ENCODE peak calls at places on chromosomes 4 and X, in five cellular contexts. One of them, this sample, is unnamed.
A peak's percentile ranks its signal among the peaks of the same experiment; 100 is the strongest.

GRCh38 chr4:104732766-104733165 is 238.1 kb upstream of the CXXC4 start:
- DNase-seq in HFF-Myc: no peak
- DNase-seq in BE2C: no peak
- DNase-seq in osteoblast: no peak
- DNase-seq in IMR-90: no peak
- DNase-seq in this sample: no peak

GRCh38 chr4:122099896-122100295 is 52.2 kb upstream of the BLTP1 start:
- DNase-seq in HFF-Myc: peak; percentile 61
- DNase-seq in BE2C: no peak
- DNase-seq in osteoblast: no peak
- DNase-seq in IMR-90: peak; percentile 89
- DNase-seq in this sample: peak; percentile 7

GRCh38 chr4:112253382-112254000 is 21.9 kb downstream of the AP1AR start:
- DNase-seq in HFF-Myc: no peak
- DNase-seq in BE2C: no peak
- DNase-seq in osteoblast: no peak
- DNase-seq in IMR-90: no peak
- DNase-seq in this sample: no peak

GRCh38 chrX:45850775-45851433 is 650.2 kb upstream of the DIPK2B start:
- DNase-seq in HFF-Myc: no peak
- DNase-seq in BE2C: no peak
- DNase-seq in osteoblast: no peak
- DNase-seq in IMR-90: peak; percentile 28
- DNase-seq in this sample: peak; percentile 27

GRCh38 chrX:65723706-65724105 is 56.3 kb downstream of the MSN start:
- DNase-seq in HFF-Myc: no peak
- DNase-seq in BE2C: no peak
- DNase-seq in osteoblast: no peak
- DNase-seq in IMR-90: peak; percentile 40
- DNase-seq in this sample: peak; percentile 48

GRCh38 chr4:147481577-147482109 is 746 bp downstream of the EDNRA start:
- DNase-seq in HFF-Myc: no peak
- DNase-seq in BE2C: peak; percentile 16
- DNase-seq in osteoblast: peak; percentile 39
- DNase-seq in IMR-90: no peak
- DNase-seq in this sample: peak; percentile 44

GRCh38 chrX:7647826-7648225 is 195.1 kb upstream of the VCX start:
- DNase-seq in HFF-Myc: no peak
- DNase-seq in BE2C: no peak
- DNase-seq in osteoblast: no peak
- DNase-seq in IMR-90: no peak
- DNase-seq in this sample: no peak

GRCh38 chr4:149017022-149017734 is 575.0 kb upstream of the NR3C2 start:
- DNase-seq in HFF-Myc: no peak
- DNase-seq in BE2C: no peak
- DNase-seq in osteoblast: no peak
- DNase-seq in IMR-90: no peak
- DNase-seq in this sample: no peak

GRCh38 chrX:38326086-38326485 is 1.2 kb downstream of the RPGR start:
- DNase-seq in HFF-Myc: no peak
- DNase-seq in BE2C: no peak
- DNase-seq in osteoblast: no peak
- DNase-seq in IMR-90: no peak
- DNase-seq in this sample: peak; percentile 4
- H3K4me3 ChIP-seq in HFF-Myc: peak overlapping the region; percentile 61
- H3K4me3 ChIP-seq in BE2C: no peak overlapping the region
- H3K4me3 ChIP-seq in osteoblast: peak overlapping the region; percentile 83
- H3K4me3 ChIP-seq in IMR-90: peak overlapping the region; percentile 89
- H3K4me3 ChIP-seq in this sample: peak overlapping the region; percentile 73

GRCh38 chrX:53280703-53281320 is 572 bp downstream of the IQSEC2 start:
- DNase-seq in HFF-Myc: no peak
- DNase-seq in BE2C: no peak
- DNase-seq in osteoblast: peak; percentile 92
- DNase-seq in IMR-90: peak; percentile 35
- DNase-seq in this sample: peak; percentile 43

GRCh38 chrX:53280316-53280702 is 1.1 kb downstream of the IQSEC2 start:
- DNase-seq in HFF-Myc: no peak
- DNase-seq in BE2C: no peak
- DNase-seq in osteoblast: no peak
- DNase-seq in IMR-90: no peak
- DNase-seq in this sample: no peak

GRCh38 chrX:53282313-53282712 is 929 bp upstream of the IQSEC2 start:
- DNase-seq in HFF-Myc: no peak
- DNase-seq in BE2C: no peak
- DNase-seq in osteoblast: no peak
- DNase-seq in IMR-90: no peak
- DNase-seq in this sample: peak; percentile 22

GRCh38 chrX:53283099-53283498 is 1.7 kb upstream of the IQSEC2 start:
- DNase-seq in HFF-Myc: no peak
- DNase-seq in BE2C: no peak
- DNase-seq in osteoblast: no peak
- DNase-seq in IMR-90: no peak
- DNase-seq in this sample: no peak

DNA sequence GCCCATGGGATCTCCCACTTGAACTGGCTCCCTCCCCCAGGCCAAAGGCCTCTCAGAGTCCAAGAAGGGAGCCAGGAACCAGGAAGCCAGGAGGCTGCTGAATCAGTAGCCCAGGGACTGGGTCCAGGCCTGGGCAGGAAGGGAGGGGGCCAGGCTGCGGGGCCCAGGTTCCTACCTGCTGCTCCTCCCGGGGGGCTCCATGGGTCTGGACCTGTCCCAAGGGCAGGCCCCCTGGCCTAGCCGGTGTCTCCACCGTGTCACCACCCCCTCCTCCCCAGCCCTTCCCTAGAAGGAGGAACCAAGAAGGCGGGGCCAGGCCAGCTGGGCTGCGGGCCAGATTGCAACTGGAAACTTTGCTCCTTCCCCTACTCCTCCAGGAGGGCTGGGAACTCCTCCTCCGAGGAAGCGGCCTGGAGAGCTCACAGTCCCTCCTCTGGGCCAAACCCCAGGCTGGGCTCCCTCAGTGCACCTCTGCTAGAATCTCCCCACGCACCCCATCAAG is at the start of gene IQSEC2:
- DNase-seq in HFF-Myc: no peak
- DNase-seq in BE2C: peak; percentile 36
- DNase-seq in osteoblast: peak; percentile 89
- DNase-seq in IMR-90: peak; percentile 77
- DNase-seq in this sample: peak; percentile 82
- H3K4me3 ChIP-seq in HFF-Myc: peak within 1 kb of the TSS; percentile 38
- H3K4me3 ChIP-seq in BE2C: no peak within 1 kb of the TSS
- H3K4me3 ChIP-seq in osteoblast: peak within 1 kb of the TSS; percentile 64
- H3K4me3 ChIP-seq in IMR-90: peak within 1 kb of the TSS; percentile 43
- H3K4me3 ChIP-seq in this sample: peak within 1 kb of the TSS; percentile 51

DNA sequence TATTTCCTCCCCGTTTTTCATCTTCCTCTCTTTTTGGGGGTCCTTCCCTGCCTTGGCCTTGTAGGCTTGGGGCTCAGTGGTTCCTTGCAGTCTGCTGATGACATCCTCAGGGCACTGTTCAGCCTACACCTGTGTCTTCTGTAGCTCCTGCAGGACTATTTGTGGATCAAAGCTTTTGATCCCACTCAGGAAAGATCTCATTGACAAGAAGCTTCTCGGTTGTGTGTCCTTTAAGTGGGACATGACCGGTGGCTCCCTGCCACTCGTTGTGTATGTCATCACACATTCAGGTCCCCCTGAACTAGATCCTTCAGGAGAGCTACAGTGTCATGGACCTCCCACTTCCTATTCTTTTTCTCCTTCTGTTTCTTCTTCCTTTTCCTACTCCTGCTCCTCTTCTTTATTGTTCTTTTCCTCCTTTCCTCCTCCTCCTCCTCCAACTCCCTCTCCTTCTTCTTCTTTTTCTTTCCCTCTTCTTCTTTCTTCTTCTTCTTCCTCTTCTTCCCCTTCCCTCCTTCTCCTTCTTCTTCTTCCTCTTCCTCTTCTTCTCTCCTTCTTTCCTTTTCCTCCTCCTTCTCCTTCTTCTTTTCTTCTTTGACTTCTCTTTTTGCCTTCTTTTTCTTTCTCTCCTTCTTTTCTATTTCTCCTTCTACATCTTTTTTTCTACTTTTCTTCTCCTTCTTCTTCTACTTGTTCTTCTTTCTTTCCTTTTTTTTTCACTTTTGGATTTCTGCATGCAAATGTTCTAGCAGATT is 67.8 kb downstream of the NBDY start:
- DNase-seq in HFF-Myc: no peak
- DNase-seq in BE2C: no peak
- DNase-seq in osteoblast: no peak
- DNase-seq in IMR-90: no peak
- DNase-seq in this sample: no peak
- H3K4me3 ChIP-seq in HFF-Myc: no peak overlapping the region
- H3K4me3 ChIP-seq in BE2C: no peak overlapping the region
- H3K4me3 ChIP-seq in osteoblast: no peak overlapping the region
- H3K4me3 ChIP-seq in IMR-90: no peak overlapping the region
- H3K4me3 ChIP-seq in this sample: no peak overlapping the region

DNA sequence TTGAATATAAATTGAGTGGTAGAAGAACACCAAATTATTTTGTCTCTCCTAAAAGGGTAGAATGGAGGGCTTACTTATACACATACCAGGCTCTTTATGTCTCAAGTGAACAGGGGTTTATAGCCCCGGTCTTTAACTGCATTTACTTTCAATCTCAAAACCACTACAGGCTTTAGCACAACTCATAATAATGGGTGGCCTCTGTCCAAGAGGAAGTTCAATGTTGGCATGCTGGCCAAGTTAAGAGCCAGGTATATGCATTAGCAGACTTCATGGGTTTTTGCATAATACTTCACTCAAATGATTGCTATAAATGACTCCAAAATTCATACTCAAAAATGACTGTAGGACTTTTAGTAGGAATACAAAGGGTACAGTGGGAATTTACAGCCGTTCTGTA is 118.5 kb upstream of the OTUD4 start:
- DNase-seq in HFF-Myc: no peak
- DNase-seq in BE2C: no peak
- DNase-seq in osteoblast: no peak
- DNase-seq in IMR-90: no peak
- DNase-seq in this sample: no peak
- H3K4me3 ChIP-seq in HFF-Myc: no peak overlapping the region
- H3K4me3 ChIP-seq in BE2C: no peak overlapping the region
- H3K4me3 ChIP-seq in osteoblast: no peak overlapping the region
- H3K4me3 ChIP-seq in IMR-90: no peak overlapping the region
- H3K4me3 ChIP-seq in this sample: no peak overlapping the region

DNA sequence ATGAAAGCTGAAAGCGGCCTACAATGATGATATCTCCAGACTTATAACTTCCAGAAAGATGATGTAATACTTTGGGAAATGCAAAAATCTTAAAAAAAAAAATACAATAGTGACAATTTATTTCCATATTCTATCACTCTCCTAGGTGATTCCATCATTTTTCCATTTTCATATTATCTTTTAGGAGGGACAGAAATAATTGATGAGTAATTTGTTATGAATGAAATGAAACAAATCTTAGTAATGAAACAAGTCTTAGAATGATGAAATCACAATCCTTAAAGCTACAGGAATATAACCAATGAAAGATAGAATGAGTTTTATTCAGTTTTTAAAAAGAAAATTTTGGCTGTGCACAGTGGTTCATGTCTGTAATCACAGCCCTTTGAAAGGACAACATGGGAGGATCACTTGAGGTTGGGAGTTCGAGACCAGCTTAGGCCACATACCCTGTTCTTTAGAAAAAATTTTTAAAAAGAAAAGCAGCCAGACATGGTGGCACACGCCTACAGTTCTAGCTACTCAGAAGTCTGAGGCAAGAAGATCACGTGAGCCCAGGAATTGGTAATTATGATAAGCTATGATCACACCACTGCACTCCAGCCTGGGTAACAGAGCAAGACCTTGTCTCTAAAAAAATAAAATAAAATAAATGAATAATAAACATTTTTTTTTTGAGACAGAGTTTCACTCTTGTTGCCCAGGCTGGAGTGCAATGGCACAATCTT is 21.7 kb downstream of the CLOCK start:
- DNase-seq in HFF-Myc: no peak
- DNase-seq in BE2C: no peak
- DNase-seq in osteoblast: no peak
- DNase-seq in IMR-90: peak; percentile 18
- DNase-seq in this sample: peak; percentile 67
- H3K4me3 ChIP-seq in HFF-Myc: no peak overlapping the region
- H3K4me3 ChIP-seq in BE2C: no peak overlapping the region
- H3K4me3 ChIP-seq in osteoblast: no peak overlapping the region
- H3K4me3 ChIP-seq in IMR-90: no peak overlapping the region
- H3K4me3 ChIP-seq in this sample: no peak overlapping the region

DNA sequence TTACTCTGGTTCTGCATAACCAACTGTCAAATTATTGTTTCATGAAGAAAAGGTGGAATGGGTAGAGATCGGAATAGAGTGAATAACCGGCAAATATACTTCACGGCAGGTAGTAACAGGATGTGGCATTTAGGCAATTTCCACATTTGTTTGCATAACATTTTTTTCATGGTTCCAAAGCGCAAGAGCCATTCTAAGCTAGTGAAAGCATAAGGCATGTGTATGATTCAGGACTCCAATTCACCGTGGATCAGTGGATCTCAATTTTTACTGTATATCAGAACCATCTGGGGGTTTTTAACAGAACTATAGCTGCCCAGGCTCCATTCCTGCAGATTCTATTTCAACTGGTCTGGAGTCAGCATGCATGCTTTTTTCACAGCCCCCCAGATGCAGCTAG is 30.2 kb downstream of the AFAP1 start:
- DNase-seq in HFF-Myc: no peak
- DNase-seq in BE2C: no peak
- DNase-seq in osteoblast: no peak
- DNase-seq in IMR-90: no peak
- DNase-seq in this sample: no peak
- H3K4me3 ChIP-seq in HFF-Myc: no peak overlapping the region
- H3K4me3 ChIP-seq in BE2C: no peak overlapping the region
- H3K4me3 ChIP-seq in osteoblast: peak overlapping the region; percentile 20
- H3K4me3 ChIP-seq in IMR-90: no peak overlapping the region
- H3K4me3 ChIP-seq in this sample: no peak overlapping the region

GRCh38 chrX:133980832-133981588 is 4.4 kb downstream of the GPC3 start:
- DNase-seq in HFF-Myc: no peak
- DNase-seq in BE2C: no peak
- DNase-seq in osteoblast: no peak
- DNase-seq in IMR-90: no peak
- DNase-seq in this sample: no peak

GRCh38 chrX:133983974-133984578 is 1.3 kb downstream of the GPC3 start:
- DNase-seq in HFF-Myc: no peak
- DNase-seq in BE2C: no peak
- DNase-seq in osteoblast: no peak
- DNase-seq in IMR-90: no peak
- DNase-seq in this sample: no peak

GRCh38 chrX:133983243-133983973 is 2.0 kb downstream of the GPC3 start:
- DNase-seq in HFF-Myc: no peak
- DNase-seq in BE2C: no peak
- DNase-seq in osteoblast: peak; percentile 27
- DNase-seq in IMR-90: no peak
- DNase-seq in this sample: no peak

GRCh38 chrX:133980406-133980805 is 5.0 kb downstream of the GPC3 start:
- DNase-seq in HFF-Myc: no peak
- DNase-seq in BE2C: no peak
- DNase-seq in osteoblast: no peak
- DNase-seq in IMR-90: no peak
- DNase-seq in this sample: peak; percentile 55

DNA sequence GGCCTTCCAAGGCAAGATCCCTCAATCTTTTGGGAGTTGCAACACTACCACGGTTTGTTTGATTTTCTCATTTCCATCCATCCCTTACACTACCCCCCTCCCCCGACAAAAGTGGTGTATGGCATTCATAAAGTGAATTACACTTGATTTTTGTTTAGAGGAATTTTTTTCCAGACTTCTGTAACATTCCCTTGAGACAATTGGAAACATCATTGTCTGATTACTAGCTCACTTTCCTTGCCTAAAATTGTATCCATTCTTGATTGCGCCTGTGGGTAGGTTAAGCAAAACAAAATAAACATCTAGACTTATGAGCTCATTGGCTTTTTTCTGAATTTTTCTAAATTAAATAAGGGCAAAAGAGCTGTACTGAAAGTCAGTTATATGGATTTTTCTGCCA is 3.5 kb downstream of the GPC3 start:
- DNase-seq in HFF-Myc: no peak
- DNase-seq in BE2C: no peak
- DNase-seq in osteoblast: peak; percentile 14
- DNase-seq in IMR-90: no peak
- DNase-seq in this sample: no peak
- H3K4me3 ChIP-seq in HFF-Myc: no peak overlapping the region
- H3K4me3 ChIP-seq in BE2C: no peak overlapping the region
- H3K4me3 ChIP-seq in osteoblast: no peak overlapping the region
- H3K4me3 ChIP-seq in IMR-90: no peak overlapping the region
- H3K4me3 ChIP-seq in this sample: no peak overlapping the region